ENCODE peak calls at places on chromosomes 4 and X, in nine cellular contexts. Q is aorta, W is fibroblast of lung, R is PC-9, S is mesendoderm, G is pancreas, D is choroid plexus epithelial cell, F is GM23338, L is suprapubic skin. U is an unnamed sample.

GRCh38 chr4:185849543-185850185 is 37.7 kb upstream of the SORBS2 start:
- DNase-seq in Q (no peak), W (peak), R (no peak), S (no peak), G (no peak), D (no peak), F (no peak), L (no peak), U (peak)

GRCh38 chrX:80207327-80207726 is 192.8 kb downstream of the TBX22 start:
- DNase-seq in Q (no peak), W (no peak), R (no peak), S (no peak), G (no peak), D (no peak), F (no peak), L (no peak), U (no peak)

GRCh38 chr4:57064811-57065711 is 45.1 kb downstream of the IGFBP7 start:
- DNase-seq in Q (peak), W (peak), R (no peak), S (no peak), G (peak), D (peak), F (no peak), L (no peak), U (peak)

GRCh38 chr4:140326395-140326993 is 47.0 kb upstream of the SCOC start:
- DNase-seq in Q (no peak), W (peak), R (no peak), S (peak), G (no peak), D (peak), F (peak), L (no peak), U (peak)

GRCh38 chrX:122866527-122866926 is 317.6 kb upstream of the GRIA3 start:
- DNase-seq in Q (no peak), W (peak), R (no peak), S (no peak), G (no peak), D (peak), F (no peak), L (no peak), U (peak)

GRCh38 chr4:55125087-55125721 is at the start of gene KDR:
- DNase-seq in Q (peak), W (peak), R (no peak), S (peak), G (no peak), D (peak), F (peak), L (no peak), U (peak)

GRCh38 chrX:130110379-130111219 is at the start of gene ELF4:
- DNase-seq in Q (peak), W (peak), R (peak), S (peak), G (no peak), D (peak), F (peak), L (no peak), U (peak)

GRCh38 chr4:86033171-86033570 is 326.7 kb downstream of the MAPK10 start:
- DNase-seq in Q (peak), W (peak), R (no peak), S (no peak), G (no peak), D (peak), F (no peak), L (no peak), U (peak)

GRCh38 chr4:8503801-8504200 is 63.2 kb downstream of the TRMT44 start:
- DNase-seq in Q (no peak), W (no peak), R (no peak), S (no peak), G (no peak), D (no peak), F (no peak), L (no peak), U (no peak)

GRCh38 chr4:115213705-115214104 is 100.3 kb upstream of the NDST4 start:
- DNase-seq in Q (no peak), W (no peak), R (no peak), S (no peak), G (no peak), D (no peak), F (no peak), L (no peak), U (no peak)

GRCh38 chrX:151633157-151633556 is 62.1 kb upstream of the PRRG3 start:
- DNase-seq in Q (no peak), W (no peak), R (no peak), S (peak), G (no peak), D (no peak), F (peak), L (no peak), U (no peak)

GRCh38 chr4:140790765-140791164 is 34.6 kb upstream of the TBC1D9 start:
- DNase-seq in Q (no peak), W (peak), R (peak), S (no peak), G (peak), D (no peak), F (no peak), L (no peak), U (peak)

GRCh38 chr4:104531390-104531789 is 36.7 kb upstream of the CXXC4 start:
- DNase-seq in Q (no peak), W (peak), R (no peak), S (peak), G (no peak), D (no peak), F (no peak), L (no peak), U (no peak)

GRCh38 chrX:127085939-127086338 is 266.4 kb downstream of the PRR32 start:
- DNase-seq in Q (no peak), W (no peak), R (no peak), S (no peak), G (no peak), D (no peak), F (no peak), L (no peak), U (no peak)

GRCh38 chr4:150546286-150546685 is 35.7 kb upstream of the MAB21L2 start:
- DNase-seq in Q (no peak), W (no peak), R (no peak), S (peak), G (no peak), D (no peak), F (no peak), L (no peak), U (no peak)

GRCh38 chrX:39550795-39551361 is 546.9 kb downstream of the BCOR start:
- DNase-seq in Q (no peak), W (no peak), R (no peak), S (peak), G (no peak), D (no peak), F (no peak), L (no peak), U (no peak)

DNA sequence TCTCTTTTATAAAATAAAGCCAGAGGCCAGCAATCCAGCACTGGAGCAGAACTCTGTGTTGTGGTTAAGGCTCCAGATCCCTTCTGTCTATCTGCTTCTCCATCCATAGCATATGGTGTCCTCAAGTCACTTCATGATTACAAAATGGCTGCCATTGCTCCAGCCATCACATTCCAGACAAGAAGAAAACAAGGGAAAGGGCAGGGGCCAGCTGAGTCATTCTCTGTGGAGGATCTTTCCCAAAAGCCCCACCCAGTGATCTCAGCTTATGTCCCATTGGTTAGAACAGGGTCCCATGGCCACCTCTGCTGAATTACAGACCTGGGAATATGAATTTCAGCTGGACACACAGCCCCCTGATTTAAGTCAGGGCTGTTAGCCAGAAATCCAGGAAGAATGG is 34.1 kb upstream of the MAN2B2 start:
- DNase-seq in Q (no peak), W (no peak), R (no peak), S (peak), G (no peak), D (no peak), F (no peak), L (no peak), U (no peak)
- H3K4me3 ChIP-seq in Q (no peak), W (no peak), R (no peak), S (no peak), G (no peak), D (no peak), F (no peak), L (no peak), U (no peak)

GRCh38 chr4:15466596-15466995 is 3.1 kb upstream of the CC2D2A start:
- DNase-seq in Q (no peak), W (no peak), R (no peak), S (no peak), G (no peak), D (no peak), F (no peak), L (no peak), U (no peak)

GRCh38 chr4:15470149-15470520 is 453 bp downstream of the CC2D2A start:
- DNase-seq in Q (no peak), W (peak), R (no peak), S (no peak), G (no peak), D (peak), F (no peak), L (no peak), U (peak)

GRCh38 chr4:15469402-15470148 is at the start of gene CC2D2A:
- DNase-seq in Q (no peak), W (peak), R (peak), S (peak), G (peak), D (peak), F (peak), L (no peak), U (peak)
- H3K4me3 ChIP-seq in Q (peak), W (peak), R (peak), S (peak), G (peak), D (peak), F (peak), L (peak), U (peak)

GRCh38 chrX:11380187-11380586 is 87.0 kb downstream of the AMELX start:
- DNase-seq in Q (no peak), W (peak), R (no peak), S (no peak), G (no peak), D (peak), F (no peak), L (no peak), U (peak)

GRCh38 chrX:11386001-11386523 is 92.8 kb downstream of the AMELX start:
- DNase-seq in Q (no peak), W (peak), R (no peak), S (no peak), G (no peak), D (peak), F (no peak), L (no peak), U (peak)

GRCh38 chrX:11376163-11376562 is 83.0 kb downstream of the AMELX start:
- DNase-seq in Q (no peak), W (no peak), R (no peak), S (no peak), G (no peak), D (no peak), F (no peak), L (no peak), U (no peak)

GRCh38 chrX:11382935-11383334 is 89.7 kb downstream of the AMELX start:
- DNase-seq in Q (no peak), W (no peak), R (no peak), S (no peak), G (no peak), D (no peak), F (no peak), L (no peak), U (no peak)

DNA sequence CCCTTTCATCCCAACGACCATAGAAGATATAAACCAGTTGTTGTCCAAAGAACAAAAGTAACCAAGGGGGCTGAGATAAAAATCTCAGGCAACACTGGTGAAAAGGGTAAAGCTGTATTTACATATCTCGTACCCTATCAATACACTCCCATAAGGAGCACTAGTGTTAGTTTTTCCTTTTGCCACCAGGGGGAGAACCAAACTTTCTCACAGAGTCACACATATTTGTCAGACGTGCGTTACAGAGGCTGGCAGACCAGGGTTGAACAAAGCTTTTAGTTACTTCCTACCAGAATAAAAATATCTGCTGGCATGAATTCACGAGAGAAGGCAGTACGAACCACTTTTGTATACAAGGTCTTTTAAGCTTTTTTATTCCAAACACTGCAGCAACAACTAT is 88.3 kb downstream of the AMELX start:
- DNase-seq in Q (no peak), W (peak), R (no peak), S (peak), G (no peak), D (peak), F (peak), L (no peak), U (peak)
- H3K4me3 ChIP-seq in Q (no peak), W (no peak), R (no peak), S (no peak), G (no peak), D (no peak), F (no peak), L (no peak), U (no peak)

GRCh38 chr4:73944061-73944875 is 37.6 kb downstream of the PF4 start:
- DNase-seq in Q (peak), W (peak), R (no peak), S (peak), G (peak), D (no peak), F (peak), L (no peak), U (peak)

GRCh38 chr4:73945140-73945539 is 36.7 kb downstream of the PF4 start:
- DNase-seq in Q (no peak), W (no peak), R (no peak), S (no peak), G (no peak), D (no peak), F (peak), L (no peak), U (no peak)

GRCh38 chr4:73947239-73947985 is 34.4 kb downstream of the PF4 start:
- DNase-seq in Q (no peak), W (no peak), R (no peak), S (no peak), G (no peak), D (no peak), F (no peak), L (no peak), U (no peak)

GRCh38 chr4:73945674-73946449 is 36.0 kb downstream of the PF4 start:
- DNase-seq in Q (no peak), W (no peak), R (no peak), S (no peak), G (no peak), D (no peak), F (no peak), L (no peak), U (no peak)

DNA sequence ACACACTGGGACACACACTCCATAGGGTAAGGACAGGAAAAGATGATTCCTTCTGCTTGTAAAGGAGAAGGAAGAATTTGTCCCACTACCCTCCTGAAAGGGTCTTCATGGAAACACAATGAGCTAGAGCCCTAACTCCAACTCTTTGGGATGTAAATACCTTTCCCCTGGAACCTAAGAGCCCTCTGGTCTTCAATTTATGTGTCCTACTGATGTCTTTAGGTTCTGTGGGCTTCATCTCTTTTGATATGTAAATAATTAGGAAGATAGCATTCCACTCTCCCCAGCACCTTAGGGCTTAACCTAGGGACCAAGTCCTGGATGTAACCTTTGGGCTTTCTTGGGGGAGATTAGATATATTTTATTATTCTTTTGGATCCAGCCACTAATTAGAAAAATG is 38.3 kb downstream of the PF4 start:
- DNase-seq in Q (no peak), W (no peak), R (no peak), S (no peak), G (no peak), D (no peak), F (peak), L (no peak), U (no peak)
- H3K4me3 ChIP-seq in Q (no peak), W (no peak), R (no peak), S (no peak), G (no peak), D (no peak), F (peak), L (no peak), U (no peak)

GRCh38 chrX:112819013-112819635 is 21.5 kb downstream of the AMOT start:
- DNase-seq in Q (no peak), W (peak), R (peak), S (no peak), G (no peak), D (peak), F (no peak), L (no peak), U (peak)
- H3K4me3 ChIP-seq in Q (no peak), W (no peak), R (peak), S (no peak), G (no peak), D (no peak), F (no peak), L (no peak), U (no peak)

GRCh38 chr4:110629214-110629754 is 6.4 kb upstream of the PITX2 start:
- DNase-seq in Q (peak), W (no peak), R (no peak), S (peak), G (no peak), D (no peak), F (peak), L (no peak), U (no peak)
- H3K4me3 ChIP-seq in Q (no peak), W (no peak), R (no peak), S (no peak), G (no peak), D (no peak), F (peak), L (no peak), U (no peak)